ENCODE peak calls at places on chromosome 12, in five cellular contexts. One of them, this sample, is unnamed.

GRCh38 chr12:51393676-51394545 is 2.7 kb upstream of the GALNT6 start:
- DNase-seq in upper lobe of right lung: no peak
- DNase-seq in RWPE1: peak; percentile 79
- DNase-seq in GM12878: no peak
- DNase-seq in IMR-90: peak; percentile 96
- DNase-seq in this sample: no peak

GRCh38 chr12:71645268-71645667 is 18.4 kb downstream of the ZFC3H1 start:
- DNase-seq in upper lobe of right lung: no peak
- DNase-seq in RWPE1: no peak
- DNase-seq in GM12878: no peak
- DNase-seq in IMR-90: no peak
- DNase-seq in this sample: no peak

GRCh38 chr12:22228022-22228875 is 106.3 kb downstream of the ST8SIA1 start:
- DNase-seq in upper lobe of right lung: no peak
- DNase-seq in RWPE1: no peak
- DNase-seq in GM12878: no peak
- DNase-seq in IMR-90: peak; percentile 60
- DNase-seq in this sample: no peak

GRCh38 chr12:48602192-48602989 is 32.5 kb upstream of the LALBA start:
- DNase-seq in upper lobe of right lung: no peak
- DNase-seq in RWPE1: no peak
- DNase-seq in GM12878: no peak
- DNase-seq in IMR-90: no peak
- DNase-seq in this sample: no peak

GRCh38 chr12:67645571-67645970 is 3.0 kb upstream of the DYRK2 start:
- DNase-seq in upper lobe of right lung: no peak
- DNase-seq in RWPE1: no peak
- DNase-seq in GM12878: no peak
- DNase-seq in IMR-90: peak; percentile 56
- DNase-seq in this sample: no peak

GRCh38 chr12:98188649-98189048 is 326.7 kb upstream of the TMPO start:
- DNase-seq in upper lobe of right lung: no peak
- DNase-seq in RWPE1: no peak
- DNase-seq in GM12878: no peak
- DNase-seq in IMR-90: no peak
- DNase-seq in this sample: no peak

GRCh38 chr12:80622271-80622670 is 85.2 kb upstream of the MYF6 start:
- DNase-seq in upper lobe of right lung: no peak
- DNase-seq in RWPE1: no peak
- DNase-seq in GM12878: no peak
- DNase-seq in IMR-90: no peak
- DNase-seq in this sample: no peak

GRCh38 chr12:25200703-25201102 is 5.7 kb downstream of the ETFRF1 start:
- DNase-seq in upper lobe of right lung: no peak
- DNase-seq in RWPE1: no peak
- DNase-seq in GM12878: no peak
- DNase-seq in IMR-90: peak; percentile 77
- DNase-seq in this sample: no peak

GRCh38 chr12:12294215-12295005 is 27.6 kb upstream of the LRP6 start:
- DNase-seq in upper lobe of right lung: no peak
- DNase-seq in RWPE1: no peak
- DNase-seq in GM12878: no peak
- DNase-seq in IMR-90: no peak
- DNase-seq in this sample: no peak

GRCh38 chr12:130916251-130916911 is 37.3 kb upstream of the ADGRD1 start:
- DNase-seq in upper lobe of right lung: peak; percentile 74
- DNase-seq in RWPE1: peak; percentile 29
- DNase-seq in GM12878: peak; percentile 21
- DNase-seq in IMR-90: peak; percentile 28
- DNase-seq in this sample: peak; percentile 34

GRCh38 chr12:89288959-89289358 is 63.3 kb downstream of the DUSP6 start:
- DNase-seq in upper lobe of right lung: no peak
- DNase-seq in RWPE1: peak; percentile 6
- DNase-seq in GM12878: no peak
- DNase-seq in IMR-90: no peak
- DNase-seq in this sample: no peak

GRCh38 chr12:88142610-88142991 is 494 bp downstream of the TMTC3 start:
- DNase-seq in upper lobe of right lung: peak; percentile 67
- DNase-seq in RWPE1: peak; percentile 13
- DNase-seq in GM12878: no peak
- DNase-seq in IMR-90: no peak
- DNase-seq in this sample: peak; percentile 5

GRCh38 chr12:101076940-101077351 is 133.1 kb downstream of the SLC5A8 start:
- DNase-seq in upper lobe of right lung: no peak
- DNase-seq in RWPE1: no peak
- DNase-seq in GM12878: no peak
- DNase-seq in IMR-90: peak; percentile 29
- DNase-seq in this sample: no peak

GRCh38 chr12:75437564-75437963 is 43.0 kb upstream of the GLIPR1 start:
- DNase-seq in upper lobe of right lung: no peak
- DNase-seq in RWPE1: no peak
- DNase-seq in GM12878: no peak
- DNase-seq in IMR-90: peak; percentile 34
- DNase-seq in this sample: no peak

GRCh38 chr12:121799175-121799841 is 4.5 kb upstream of the SETD1B start:
- DNase-seq in upper lobe of right lung: peak; percentile 84
- DNase-seq in RWPE1: peak; percentile 78
- DNase-seq in GM12878: no peak
- DNase-seq in IMR-90: peak; percentile 85
- DNase-seq in this sample: peak; percentile 92

GRCh38 chr12:43957732-43958131 is 121.9 kb downstream of the TMEM117 start:
- DNase-seq in upper lobe of right lung: no peak
- DNase-seq in RWPE1: peak; percentile 46
- DNase-seq in GM12878: peak; percentile 28
- DNase-seq in IMR-90: peak; percentile 67
- DNase-seq in this sample: no peak

GRCh38 chr12:68638721-68639395 is 28.2 kb downstream of the RAP1B start:
- DNase-seq in upper lobe of right lung: no peak
- DNase-seq in RWPE1: no peak
- DNase-seq in GM12878: no peak
- DNase-seq in IMR-90: no peak
- DNase-seq in this sample: no peak

GRCh38 chr12:59431266-59431665 is 164.6 kb upstream of the SLC16A7 start:
- DNase-seq in upper lobe of right lung: no peak
- DNase-seq in RWPE1: no peak
- DNase-seq in GM12878: no peak
- DNase-seq in IMR-90: peak; percentile 2
- DNase-seq in this sample: no peak
- TF ChIP-seq CTCF in upper lobe of right lung: peak; percentile 22
- TF ChIP-seq CTCF in RWPE1: peak; percentile 37
- TF ChIP-seq CTCF in GM12878: no peak
- TF ChIP-seq CTCF in IMR-90: peak; percentile 29
- TF ChIP-seq CTCF in this sample: no peak

GRCh38 chr12:45336331-45336730 is 120.4 kb downstream of the ANO6 start:
- DNase-seq in upper lobe of right lung: no peak
- DNase-seq in RWPE1: peak; percentile 9
- DNase-seq in GM12878: no peak
- DNase-seq in IMR-90: peak; percentile 99
- DNase-seq in this sample: no peak
- H3K27ac ChIP-seq in upper lobe of right lung: no peak overlapping the region
- H3K27ac ChIP-seq in RWPE1: no peak overlapping the region
- H3K27ac ChIP-seq in GM12878: no peak overlapping the region
- H3K27ac ChIP-seq in IMR-90: no peak overlapping the region
- H3K27ac ChIP-seq in this sample: peak overlapping the region; percentile 75

DNA sequence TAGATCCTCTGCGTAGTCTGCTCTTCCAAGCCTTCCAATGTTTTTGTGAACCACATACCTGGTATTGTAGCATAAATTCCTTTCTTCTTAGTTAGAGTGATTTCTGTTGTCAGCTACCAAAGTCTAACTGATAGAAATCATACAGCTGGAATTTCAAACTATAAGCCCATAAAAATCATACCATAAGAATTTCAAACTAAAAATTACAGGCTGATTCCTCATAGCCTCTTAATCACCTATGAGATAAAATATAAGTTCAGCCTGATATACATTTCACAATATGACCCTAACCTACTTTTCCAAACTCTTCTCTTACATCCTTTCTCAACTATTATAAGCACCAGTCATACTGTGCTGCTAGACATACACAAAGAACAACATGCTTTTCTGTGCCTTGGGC is 64.8 kb downstream of the PTHLH start:
- DNase-seq in upper lobe of right lung: no peak
- DNase-seq in RWPE1: no peak
- DNase-seq in GM12878: no peak
- DNase-seq in IMR-90: peak; percentile 49
- DNase-seq in this sample: no peak
- TF ChIP-seq CTCF in upper lobe of right lung: no peak
- TF ChIP-seq CTCF in RWPE1: no peak
- TF ChIP-seq CTCF in GM12878: no peak
- TF ChIP-seq CTCF in IMR-90: no peak
- TF ChIP-seq CTCF in this sample: no peak

GRCh38 chr12:104469066-104469465 is 12.3 kb downstream of the CHST11 start:
- DNase-seq in upper lobe of right lung: no peak
- DNase-seq in RWPE1: no peak
- DNase-seq in GM12878: no peak
- DNase-seq in IMR-90: no peak
- DNase-seq in this sample: no peak

GRCh38 chr12:104472748-104473147 is 16.0 kb downstream of the CHST11 start:
- DNase-seq in upper lobe of right lung: no peak
- DNase-seq in RWPE1: no peak
- DNase-seq in GM12878: no peak
- DNase-seq in IMR-90: no peak
- DNase-seq in this sample: no peak

GRCh38 chr12:104469523-104469922 is 12.8 kb downstream of the CHST11 start:
- DNase-seq in upper lobe of right lung: no peak
- DNase-seq in RWPE1: no peak
- DNase-seq in GM12878: no peak
- DNase-seq in IMR-90: no peak
- DNase-seq in this sample: no peak

GRCh38 chr12:104471336-104471735 is 14.6 kb downstream of the CHST11 start:
- DNase-seq in upper lobe of right lung: no peak
- DNase-seq in RWPE1: no peak
- DNase-seq in GM12878: no peak
- DNase-seq in IMR-90: no peak
- DNase-seq in this sample: no peak

GRCh38 chr12:104470521-104470920 is 13.8 kb downstream of the CHST11 start:
- DNase-seq in upper lobe of right lung: no peak
- DNase-seq in RWPE1: no peak
- DNase-seq in GM12878: no peak
- DNase-seq in IMR-90: no peak
- DNase-seq in this sample: no peak
- H3K27ac ChIP-seq in upper lobe of right lung: no peak overlapping the region
- H3K27ac ChIP-seq in RWPE1: no peak overlapping the region
- H3K27ac ChIP-seq in GM12878: no peak overlapping the region
- H3K27ac ChIP-seq in IMR-90: no peak overlapping the region
- H3K27ac ChIP-seq in this sample: no peak overlapping the region

DNA sequence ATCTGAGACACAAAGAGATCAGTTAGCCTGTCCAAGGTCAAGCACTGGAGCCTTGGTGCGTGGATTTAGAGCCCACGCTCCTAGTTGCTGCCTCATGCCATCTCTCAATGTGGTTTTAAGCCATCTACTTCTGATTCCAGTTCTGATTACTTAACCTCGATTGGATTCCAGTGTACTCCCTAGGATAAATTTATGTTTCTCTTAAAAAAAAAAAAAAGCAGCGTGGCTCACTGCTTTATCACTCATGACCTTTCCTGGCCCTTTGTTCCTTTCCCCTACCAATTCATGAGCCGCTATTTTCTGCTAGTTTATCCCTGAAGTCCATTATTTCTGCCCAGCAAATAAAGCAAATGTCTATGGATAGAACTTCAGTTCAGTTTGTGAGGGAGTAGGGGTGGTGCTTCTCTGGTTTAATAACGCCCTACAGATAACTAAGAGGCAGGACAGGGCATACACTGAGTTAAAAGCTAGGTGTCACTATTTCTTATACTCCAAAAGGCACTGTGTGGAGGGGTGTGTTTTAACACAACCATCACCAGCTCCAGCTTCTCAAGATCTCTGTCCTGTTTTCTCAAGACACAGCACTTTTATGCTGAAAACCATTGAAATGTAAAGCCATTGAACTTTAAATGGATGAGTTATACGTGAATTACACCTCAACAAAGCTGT is 9.8 kb upstream of the PARP11 start:
- DNase-seq in upper lobe of right lung: no peak
- DNase-seq in RWPE1: no peak
- DNase-seq in GM12878: no peak
- DNase-seq in IMR-90: peak; percentile 19
- DNase-seq in this sample: no peak
- TF ChIP-seq CTCF in upper lobe of right lung: no peak
- TF ChIP-seq CTCF in RWPE1: no peak
- TF ChIP-seq CTCF in GM12878: peak; percentile 43
- TF ChIP-seq CTCF in IMR-90: peak; percentile 27
- TF ChIP-seq CTCF in this sample: no peak

DNA sequence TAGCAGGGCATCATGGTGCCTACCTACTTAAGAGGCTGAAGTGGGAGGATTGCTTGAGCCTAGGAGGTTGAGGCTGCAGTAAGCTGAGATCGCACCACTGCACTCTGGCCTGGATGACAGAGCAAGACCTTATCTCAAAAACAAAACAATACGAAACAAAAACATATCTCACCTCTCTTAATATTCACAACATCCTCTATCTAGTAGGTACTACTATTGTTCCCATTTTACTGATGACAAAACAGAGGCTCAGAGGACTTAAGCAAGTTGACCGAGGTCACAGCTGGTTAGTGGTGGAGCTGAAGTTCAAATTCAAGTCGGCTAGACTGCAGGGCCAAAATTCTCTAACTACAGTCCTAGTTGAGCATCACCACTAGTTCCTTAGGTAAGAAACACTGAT is 172.3 kb upstream of the EEA1 start:
- DNase-seq in upper lobe of right lung: no peak
- DNase-seq in RWPE1: no peak
- DNase-seq in GM12878: no peak
- DNase-seq in IMR-90: no peak
- DNase-seq in this sample: no peak
- H3K27ac ChIP-seq in upper lobe of right lung: no peak overlapping the region
- H3K27ac ChIP-seq in RWPE1: no peak overlapping the region
- H3K27ac ChIP-seq in GM12878: no peak overlapping the region
- H3K27ac ChIP-seq in IMR-90: no peak overlapping the region
- H3K27ac ChIP-seq in this sample: no peak overlapping the region

DNA sequence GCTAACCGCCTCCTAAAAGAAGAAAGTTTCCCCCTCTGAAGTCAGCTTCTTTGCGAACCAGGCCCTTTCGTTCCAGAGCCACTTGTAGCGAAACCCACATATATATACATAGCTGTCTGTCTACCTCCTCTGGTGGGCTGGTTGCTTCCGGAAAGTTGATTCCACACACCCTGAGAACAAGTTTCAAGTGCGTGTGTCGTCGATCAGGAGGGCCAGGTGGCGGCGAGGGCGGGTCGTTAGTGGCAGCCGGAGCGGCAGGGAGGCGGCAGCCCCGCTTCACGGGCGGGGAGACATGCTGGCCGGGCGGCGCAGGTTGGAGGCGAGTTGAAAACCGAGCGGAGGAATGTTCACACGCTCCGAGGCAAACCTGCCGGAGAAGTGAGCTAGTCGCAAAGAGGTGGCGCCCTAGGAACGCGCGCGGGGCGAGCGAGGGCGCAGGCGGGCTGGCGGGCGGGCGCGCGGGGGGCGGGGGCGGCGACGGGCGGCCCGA is 2.6 kb downstream of the PTHLH start:
- DNase-seq in upper lobe of right lung: peak; percentile 76
- DNase-seq in RWPE1: peak; percentile 44
- DNase-seq in GM12878: peak; percentile 25
- DNase-seq in IMR-90: peak; percentile 53
- DNase-seq in this sample: no peak
- TF ChIP-seq CTCF in upper lobe of right lung: no peak
- TF ChIP-seq CTCF in RWPE1: peak; percentile 29
- TF ChIP-seq CTCF in GM12878: peak; percentile 6
- TF ChIP-seq CTCF in IMR-90: peak; percentile 34
- TF ChIP-seq CTCF in this sample: no peak